ENCODE peak calls at places on chromosomes 5 and 9, in eight cellular contexts. One of them, this sample, is unnamed.
A peak's percentile ranks its signal among the peaks of the same experiment; 100 is the strongest.

GRCh38 chr5:127950707-127951356 is 132.7 kb upstream of the SLC12A2 start:
- DNase-seq in stimulated activated CD8-positive, alpha-beta memory T cell treated with anti-CD3 and anti-CD28 coated beads, Interleukin-12 subunit alpha, Interleukin-12 subunit beta, amount 100 ng/mL, for 4 hours: no peak
- DNase-seq in posterior cingulate gyrus: no peak
- DNase-seq in HTR-8/SVneo: peak; percentile 40
- DNase-seq in transverse colon: no peak
- DNase-seq in HEK293T: no peak
- DNase-seq in A549: no peak
- DNase-seq in endothelial cell: no peak
- DNase-seq in this sample: no peak

GRCh38 chr5:657570-657969 is 35.6 kb downstream of the TPPP start:
- DNase-seq in A549: peak; percentile 23
- DNase-seq in transverse colon: no peak
- DNase-seq in posterior cingulate gyrus: no peak
- DNase-seq in HEK293T: no peak
- DNase-seq in stimulated activated CD8-positive, alpha-beta memory T cell treated with anti-CD3 and anti-CD28 coated beads, Interleukin-12 subunit alpha, Interleukin-12 subunit beta, amount 100 ng/mL, for 4 hours: no peak
- DNase-seq in endothelial cell: no peak
- DNase-seq in HTR-8/SVneo: no peak
- DNase-seq in this sample: no peak

GRCh38 chr9:117341161-117341560 is 73.7 kb downstream of the ASTN2 start:
- DNase-seq in transverse colon: no peak
- DNase-seq in HEK293T: no peak
- DNase-seq in A549: no peak
- DNase-seq in posterior cingulate gyrus: no peak
- DNase-seq in stimulated activated CD8-positive, alpha-beta memory T cell treated with anti-CD3 and anti-CD28 coated beads, Interleukin-12 subunit alpha, Interleukin-12 subunit beta, amount 100 ng/mL, for 4 hours: no peak
- DNase-seq in endothelial cell: no peak
- DNase-seq in HTR-8/SVneo: no peak
- DNase-seq in this sample: no peak

GRCh38 chr9:114965565-114965964 is 35.2 kb upstream of the TNFSF8 start:
- DNase-seq in stimulated activated CD8-positive, alpha-beta memory T cell treated with anti-CD3 and anti-CD28 coated beads, Interleukin-12 subunit alpha, Interleukin-12 subunit beta, amount 100 ng/mL, for 4 hours: no peak
- DNase-seq in HEK293T: no peak
- DNase-seq in HTR-8/SVneo: no peak
- DNase-seq in A549: no peak
- DNase-seq in transverse colon: no peak
- DNase-seq in posterior cingulate gyrus: no peak
- DNase-seq in endothelial cell: no peak
- DNase-seq in this sample: no peak

GRCh38 chr9:107685901-107686300 is 196.3 kb upstream of the KLF4 start:
- DNase-seq in stimulated activated CD8-positive, alpha-beta memory T cell treated with anti-CD3 and anti-CD28 coated beads, Interleukin-12 subunit alpha, Interleukin-12 subunit beta, amount 100 ng/mL, for 4 hours: no peak
- DNase-seq in HEK293T: no peak
- DNase-seq in endothelial cell: no peak
- DNase-seq in A549: no peak
- DNase-seq in HTR-8/SVneo: no peak
- DNase-seq in transverse colon: no peak
- DNase-seq in posterior cingulate gyrus: no peak
- DNase-seq in this sample: no peak

GRCh38 chr5:54243483-54244080 is 66.8 kb downstream of the ARL15 start:
- DNase-seq in HEK293T: peak; percentile 25
- DNase-seq in posterior cingulate gyrus: no peak
- DNase-seq in A549: peak; percentile 12
- DNase-seq in stimulated activated CD8-positive, alpha-beta memory T cell treated with anti-CD3 and anti-CD28 coated beads, Interleukin-12 subunit alpha, Interleukin-12 subunit beta, amount 100 ng/mL, for 4 hours: no peak
- DNase-seq in endothelial cell: peak; percentile 47
- DNase-seq in HTR-8/SVneo: peak; percentile 41
- DNase-seq in transverse colon: peak; percentile 28
- DNase-seq in this sample: no peak

GRCh38 chr5:98296426-98296825 is 477.0 kb upstream of the RGMB start:
- DNase-seq in transverse colon: no peak
- DNase-seq in stimulated activated CD8-positive, alpha-beta memory T cell treated with anti-CD3 and anti-CD28 coated beads, Interleukin-12 subunit alpha, Interleukin-12 subunit beta, amount 100 ng/mL, for 4 hours: no peak
- DNase-seq in endothelial cell: no peak
- DNase-seq in HTR-8/SVneo: no peak
- DNase-seq in A549: no peak
- DNase-seq in HEK293T: no peak
- DNase-seq in posterior cingulate gyrus: no peak
- DNase-seq in this sample: no peak

GRCh38 chr5:140346348-140347221 is at the start of gene HBEGF:
- DNase-seq in transverse colon: peak; percentile 90
- DNase-seq in stimulated activated CD8-positive, alpha-beta memory T cell treated with anti-CD3 and anti-CD28 coated beads, Interleukin-12 subunit alpha, Interleukin-12 subunit beta, amount 100 ng/mL, for 4 hours: peak; percentile 33
- DNase-seq in posterior cingulate gyrus: peak; percentile 78
- DNase-seq in HTR-8/SVneo: peak; percentile 84
- DNase-seq in A549: peak; percentile 85
- DNase-seq in HEK293T: peak; percentile 92
- DNase-seq in endothelial cell: peak; percentile 81
- DNase-seq in this sample: peak; percentile 92

GRCh38 chr5:177447066-177447610 is 524 bp downstream of the PRR7 start:
- DNase-seq in HTR-8/SVneo: no peak
- DNase-seq in stimulated activated CD8-positive, alpha-beta memory T cell treated with anti-CD3 and anti-CD28 coated beads, Interleukin-12 subunit alpha, Interleukin-12 subunit beta, amount 100 ng/mL, for 4 hours: peak; percentile 55
- DNase-seq in HEK293T: peak; percentile 63
- DNase-seq in A549: peak; percentile 64
- DNase-seq in transverse colon: peak; percentile 65
- DNase-seq in posterior cingulate gyrus: peak; percentile 79
- DNase-seq in endothelial cell: peak; percentile 53
- DNase-seq in this sample: no peak

GRCh38 chr5:65999061-65999723 is 72.8 kb downstream of the ERBIN start:
- DNase-seq in posterior cingulate gyrus: no peak
- DNase-seq in endothelial cell: no peak
- DNase-seq in HEK293T: no peak
- DNase-seq in A549: no peak
- DNase-seq in transverse colon: no peak
- DNase-seq in HTR-8/SVneo: no peak
- DNase-seq in stimulated activated CD8-positive, alpha-beta memory T cell treated with anti-CD3 and anti-CD28 coated beads, Interleukin-12 subunit alpha, Interleukin-12 subunit beta, amount 100 ng/mL, for 4 hours: no peak
- DNase-seq in this sample: no peak

GRCh38 chr5:21802869-21803490 is 1050.2 kb downstream of the CDH12 start:
- DNase-seq in transverse colon: no peak
- DNase-seq in stimulated activated CD8-positive, alpha-beta memory T cell treated with anti-CD3 and anti-CD28 coated beads, Interleukin-12 subunit alpha, Interleukin-12 subunit beta, amount 100 ng/mL, for 4 hours: no peak
- DNase-seq in endothelial cell: no peak
- DNase-seq in HTR-8/SVneo: peak; percentile 47
- DNase-seq in posterior cingulate gyrus: no peak
- DNase-seq in A549: peak; percentile 3
- DNase-seq in HEK293T: peak; percentile 20
- DNase-seq in this sample: no peak

GRCh38 chr5:172065431-172066065 is 59.1 kb upstream of the FBXW11 start:
- DNase-seq in transverse colon: no peak
- DNase-seq in stimulated activated CD8-positive, alpha-beta memory T cell treated with anti-CD3 and anti-CD28 coated beads, Interleukin-12 subunit alpha, Interleukin-12 subunit beta, amount 100 ng/mL, for 4 hours: no peak
- DNase-seq in posterior cingulate gyrus: no peak
- DNase-seq in HTR-8/SVneo: no peak
- DNase-seq in HEK293T: peak; percentile 3
- DNase-seq in A549: no peak
- DNase-seq in endothelial cell: no peak
- DNase-seq in this sample: no peak

This sample was measured in left lobe of liver.